ENCODE peak calls at places on chromosomes 2 and 18, in four cellular contexts. A is iris pigment epithelial cell, L is thoracic aorta, H is T-helper 9 cell. E is an unnamed sample.
A peak's percentile ranks its signal among the peaks of the same experiment; 100 is the strongest.

GRCh38 chr2:181364492-181365175 is 92.6 kb upstream of the ITGA4 start:
- DNase-seq in A (peak; percentile 53), L (no peak), H (no peak), E (no peak)

GRCh38 chr2:84314901-84315330 is 144.2 kb downstream of the SUCLG1 start:
- DNase-seq in A (peak; percentile 75), L (no peak), H (peak; percentile 64), E (peak; percentile 65)

GRCh38 chr2:185811580-185811979 is 73.0 kb downstream of the FSIP2 start:
- DNase-seq in A (no peak), L (no peak), H (no peak), E (no peak)

GRCh38 chr2:1900736-1901135 is 156.4 kb upstream of the PXDN start:
- DNase-seq in A (no peak), L (no peak), H (no peak), E (no peak)

GRCh38 chr18:78812067-78812466 is 167.6 kb upstream of the SALL3 start:
- DNase-seq in A (no peak), L (no peak), H (no peak), E (no peak)

GRCh38 chr2:85326946-85327756 is 638 bp downstream of the TGOLN2 start:
- DNase-seq in A (peak; percentile 64), L (no peak), H (peak; percentile 44), E (peak; percentile 47)

GRCh38 chr2:79887747-79888374 is 375.0 kb downstream of the CTNNA2 start:
- DNase-seq in A (peak; percentile 70), L (no peak), H (no peak), E (no peak)

GRCh38 chr18:67301592-67301991 is 214.9 kb downstream of the DSEL start:
- DNase-seq in A (peak; percentile 25), L (no peak), H (no peak), E (no peak)

GRCh38 chr2:177983183-177983788 is 89.3 kb downstream of the PDE11A start:
- DNase-seq in A (peak; percentile 76), L (no peak), H (no peak), E (no peak)

GRCh38 chr18:23238152-23238531 is 102.9 kb downstream of the CABLES1 start:
- DNase-seq in A (peak; percentile 79), L (peak; percentile 73), H (no peak), E (no peak)